ENCODE peak calls at places on chromosomes 6 and 20, in four cellular contexts. J is A549, T is HepG2, G is K562. P is an unnamed sample.

GRCh38 chr6:43869091-43869710 is 99.2 kb downstream of the VEGFA start:
- DNase-seq in G (no peak), J (no peak), T (no peak), P (no peak)

GRCh38 chr20:33654680-33655161 is 7.4 kb upstream of the C20orf144 start:
- DNase-seq in G (no peak), T (no peak), J (no peak), P (no peak)

GRCh38 chr20:48538856-48539255 is 288.9 kb downstream of the PREX1 start:
- DNase-seq in G (no peak), T (no peak), J (no peak), P (no peak)

GRCh38 chr6:116221067-116221466 is 32.8 kb downstream of the TSPYL4 start:
- DNase-seq in T (no peak), G (no peak), J (no peak), P (no peak)

GRCh38 chr6:107360476-107360875 is 98.9 kb downstream of the PDSS2 start:
- DNase-seq in G (no peak), J (no peak), T (no peak), P (no peak)

GRCh38 chr6:32047855-32048766 is 9.9 kb downstream of the CYP21A2 start:
- DNase-seq in J (peak), G (peak), T (peak), P (peak)

GRCh38 chr20:4457566-4458543 is 263.9 kb upstream of the PRND start:
- DNase-seq in J (no peak), T (no peak), G (no peak), P (no peak)

GRCh38 chr6:149032599-149033405 is 284.7 kb upstream of the TAB2 start:
- DNase-seq in G (no peak), J (peak), T (peak), P (no peak)

GRCh38 chr20:37729909-37730308 is 36.1 kb downstream of the CTNNBL1 start:
- DNase-seq in T (no peak), J (no peak), G (no peak), P (no peak)

GRCh38 chr6:25478973-25479372 is 173.0 kb upstream of the SCGN start:
- DNase-seq in G (no peak), T (no peak), J (no peak), P (no peak)

GRCh38 chr6:25473447-25473846 is 178.6 kb upstream of the SCGN start:
- DNase-seq in J (no peak), G (no peak), T (no peak), P (no peak)

GRCh38 chr6:25481267-25481666 is 170.7 kb upstream of the SCGN start:
- DNase-seq in T (no peak), J (no peak), G (no peak), P (no peak)

GRCh38 chr6:25476126-25476525 is 175.9 kb upstream of the SCGN start:
- DNase-seq in J (no peak), T (no peak), G (no peak), P (no peak)

DNA sequence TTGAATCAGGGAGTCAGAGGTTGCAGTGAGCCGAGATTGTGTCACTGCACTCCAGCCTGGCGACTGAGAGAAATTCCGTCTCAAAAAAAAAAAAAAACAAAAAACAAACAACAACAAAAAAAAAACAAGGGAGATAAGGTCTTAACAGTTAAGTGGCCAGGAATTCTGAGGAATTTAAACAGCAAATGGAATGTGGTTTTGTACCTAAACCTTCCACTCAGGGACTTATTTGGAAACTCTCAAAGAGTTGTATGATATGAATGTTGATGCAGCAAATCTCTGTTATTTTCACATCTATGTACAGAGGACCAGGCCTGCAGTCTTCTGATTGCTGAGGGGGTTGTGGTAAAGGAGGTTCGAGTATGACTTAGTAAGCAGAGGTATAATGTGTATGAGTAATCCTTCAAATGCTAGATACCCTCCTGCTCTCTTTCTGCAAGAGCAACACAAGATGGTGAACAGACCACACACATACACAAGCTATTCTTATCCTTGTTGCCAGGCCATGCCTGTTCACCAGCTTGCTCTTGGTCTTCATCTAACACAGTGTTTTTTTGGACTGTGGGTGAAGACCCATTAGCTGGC is 174.9 kb upstream of the SCGN start:
- DNase-seq in J (no peak), T (no peak), G (no peak), P (no peak)
- TF ChIP-seq NR3C1 in J (no peak), T (no peak), G (no peak), P (no peak)

DNA sequence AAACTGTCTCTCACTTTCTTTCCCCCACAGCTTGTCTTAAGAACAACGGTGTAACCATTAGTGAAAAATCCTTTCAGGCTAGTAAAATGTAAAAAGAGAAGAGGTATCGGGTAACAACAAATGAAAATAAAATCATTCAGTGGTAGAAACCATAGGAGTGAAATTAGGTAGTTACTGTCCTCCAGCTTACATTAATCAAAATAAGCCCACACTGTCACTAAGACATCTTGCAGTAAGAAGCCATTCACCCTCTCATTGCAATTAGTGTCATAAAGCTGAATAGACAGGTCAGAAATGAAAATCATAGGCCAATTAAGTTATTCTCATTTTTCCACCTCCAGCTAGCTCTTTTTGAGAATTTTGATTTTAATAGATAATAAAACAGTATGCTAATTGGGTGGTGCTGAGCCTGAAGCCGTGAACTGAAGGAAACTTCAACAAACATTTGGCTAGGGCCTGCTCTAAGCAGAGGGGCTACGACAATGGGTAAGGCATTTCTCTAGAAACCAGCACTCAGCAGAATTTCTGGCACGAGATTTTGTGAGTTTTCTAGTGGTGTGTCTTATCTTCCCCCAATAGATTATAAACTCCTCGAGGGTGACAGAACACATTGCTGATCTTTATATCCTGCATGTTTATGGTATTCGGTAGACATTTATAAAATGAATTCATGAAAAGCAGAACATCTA is 194.1 kb downstream of the KHDC1L start:
- DNase-seq in T (no peak), G (no peak), J (no peak), P (no peak)
- TF ChIP-seq USF2 in T (no peak), G (no peak), J (no peak), P (no peak)

GRCh38 chr6:167995302-167995701 is 2.2 kb upstream of the KIF25 start:
- DNase-seq in G (no peak), J (no peak), T (no peak), P (no peak)
- TF ChIP-seq NR3C1 in G (no peak), J (no peak), T (no peak), P (no peak)

GRCh38 chr6:52340603-52340880 is 21.4 kb upstream of the PAQR8 start:
- DNase-seq in J (no peak), G (no peak), T (no peak), P (no peak)
- TF ChIP-seq USF2 in J (no peak), G (no peak), T (no peak), P (no peak)